ENCODE peak calls at places on chromosomes 16 and 17, in ten cellular contexts. F is cardiac muscle cell; U is pancreas; O is left lung; W is GM23338; C is CD4-positive, alpha-beta memory T cell; L is iPS DF 6.9; B is small intestine; A is substantia nigra; S is endodermal cell. J is an unnamed sample.

GRCh38 chr17:42677921-42678781 is 1.4 kb upstream of the PLEKHH3 start:
- DNase-seq in F (peak), U (peak), O (peak), W (peak), C (peak), L (no peak), B (peak), A (peak), S (peak), J (peak)

GRCh38 chr17:77151236-77151635 is 10.5 kb downstream of the SEC14L1 start:
- DNase-seq in F (no peak), U (no peak), O (no peak), W (no peak), C (no peak), L (no peak), B (no peak), A (no peak), S (no peak), J (no peak)

GRCh38 chr16:81099958-81100357 is 3.8 kb upstream of the GCSH start:
- DNase-seq in F (no peak), U (no peak), O (no peak), W (no peak), C (no peak), L (no peak), B (no peak), A (no peak), S (no peak), J (no peak)

GRCh38 chr17:16419074-16419928 is 3.9 kb downstream of the TRPV2 start:
- DNase-seq in F (peak), U (no peak), O (no peak), W (no peak), C (no peak), L (no peak), B (no peak), A (no peak), S (peak), J (no peak)

GRCh38 chr17:18362509-18363020 is 785 bp downstream of the SHMT1 start:
- DNase-seq in F (peak), U (peak), O (peak), W (peak), C (no peak), L (no peak), B (peak), A (peak), S (peak), J (peak)

GRCh38 chr16:15548482-15548891 is 94.5 kb downstream of the MARF1 start:
- DNase-seq in F (no peak), U (no peak), O (no peak), W (no peak), C (no peak), L (no peak), B (no peak), A (no peak), S (peak), J (no peak)

GRCh38 chr17:79826210-79826680 is 13.0 kb downstream of the CBX4 start:
- DNase-seq in F (peak), U (no peak), O (peak), W (no peak), C (no peak), L (no peak), B (no peak), A (no peak), S (no peak), J (no peak)

GRCh38 chr16:57912529-57913260 is 58.2 kb downstream of the CNGB1 start:
- DNase-seq in F (no peak), U (no peak), O (no peak), W (no peak), C (no peak), L (no peak), B (no peak), A (no peak), S (no peak), J (no peak)

GRCh38 chr16:1134776-1135458 is 18.0 kb upstream of the CACNA1H start:
- DNase-seq in F (no peak), U (no peak), O (no peak), W (no peak), C (no peak), L (no peak), B (peak), A (no peak), S (no peak), J (no peak)

GRCh38 chr16:56266981-56267607 is 75.8 kb downstream of the GNAO1 start:
- DNase-seq in F (no peak), U (no peak), O (no peak), W (no peak), C (no peak), L (no peak), B (no peak), A (no peak), S (no peak), J (no peak)

GRCh38 chr16:2337431-2338296 is 2.9 kb downstream of the ABCA3 start:
- DNase-seq in F (no peak), U (no peak), O (no peak), W (no peak), C (no peak), L (no peak), B (no peak), A (no peak), S (no peak), J (no peak)

GRCh38 chr17:74545456-74546230 is at the start of gene CD300C:
- DNase-seq in F (no peak), U (peak), O (peak), W (no peak), C (no peak), L (no peak), B (no peak), A (no peak), S (no peak), J (no peak)

GRCh38 chr17:41972571-41973411 is 6.2 kb downstream of the CNP start:
- DNase-seq in F (no peak), U (peak), O (no peak), W (no peak), C (no peak), L (no peak), B (no peak), A (no peak), S (no peak), J (no peak)

GRCh38 chr17:40551091-40551873 is 14.0 kb downstream of the CCR7 start:
- DNase-seq in F (peak), U (no peak), O (peak), W (no peak), C (no peak), L (no peak), B (no peak), A (no peak), S (peak), J (no peak)

GRCh38 chr17:44599298-44600175 is 42.3 kb downstream of the FZD2 start:
- DNase-seq in F (peak), U (no peak), O (peak), W (peak), C (no peak), L (no peak), B (no peak), A (no peak), S (peak), J (no peak)

GRCh38 chr16:81489547-81490267 is 45.1 kb downstream of the CMIP start:
- DNase-seq in F (no peak), U (no peak), O (no peak), W (no peak), C (no peak), L (no peak), B (no peak), A (no peak), S (no peak), J (no peak)

GRCh38 chr17:83078378-83079339 is 750 bp upstream of the METRNL start:
- DNase-seq in F (no peak), U (no peak), O (no peak), W (no peak), C (peak), L (no peak), B (no peak), A (no peak), S (peak), J (no peak)

GRCh38 chr16:56286819-56287218 is 95.5 kb downstream of the GNAO1 start:
- DNase-seq in F (no peak), U (no peak), O (peak), W (no peak), C (no peak), L (no peak), B (no peak), A (no peak), S (no peak), J (no peak)

GRCh38 chr17:69336580-69336979 is 9.6 kb upstream of the ABCA5 start:
- DNase-seq in F (no peak), U (no peak), O (no peak), W (peak), C (no peak), L (no peak), B (no peak), A (no peak), S (no peak), J (no peak)

GRCh38 chr17:45703806-45704205 is 80.3 kb upstream of the CRHR1 start:
- DNase-seq in F (no peak), U (no peak), O (no peak), W (no peak), C (no peak), L (no peak), B (no peak), A (no peak), S (no peak), J (no peak)

GRCh38 chr17:38874505-38875419 is 4.9 kb downstream of the LASP1 start:
- DNase-seq in F (peak), U (no peak), O (no peak), W (no peak), C (no peak), L (no peak), B (no peak), A (no peak), S (peak), J (no peak)

GRCh38 chr16:3596101-3596861 is 15.1 kb downstream of the SLX4 start:
- DNase-seq in F (no peak), U (no peak), O (no peak), W (no peak), C (no peak), L (no peak), B (no peak), A (no peak), S (no peak), J (no peak)

GRCh38 chr16:78102865-78103264 is 3.4 kb downstream of the WWOX start:
- DNase-seq in F (no peak), U (no peak), O (no peak), W (no peak), C (no peak), L (no peak), B (no peak), A (peak), S (no peak), J (no peak)

GRCh38 chr16:83356266-83356665 is 451.5 kb upstream of the HSBP1 start:
- DNase-seq in F (peak), U (no peak), O (no peak), W (peak), C (peak), L (peak), B (peak), A (peak), S (peak), J (no peak)

GRCh38 chr17:21199311-21199710 is 14.7 kb downstream of the TMEM11 start:
- DNase-seq in F (peak), U (no peak), O (no peak), W (peak), C (no peak), L (no peak), B (no peak), A (no peak), S (peak), J (no peak)

GRCh38 chr16:84839956-84840355 is 20.2 kb downstream of the CRISPLD2 start:
- DNase-seq in F (peak), U (no peak), O (no peak), W (peak), C (no peak), L (no peak), B (no peak), A (no peak), S (peak), J (no peak)

GRCh38 chr17:2563061-2563460 is 30.4 kb upstream of the PAFAH1B1 start:
- DNase-seq in F (no peak), U (no peak), O (no peak), W (no peak), C (no peak), L (no peak), B (no peak), A (no peak), S (peak), J (no peak)

GRCh38 chr16:386641-387156 is 4.9 kb upstream of the PGAP6 start:
- DNase-seq in F (peak), U (no peak), O (no peak), W (no peak), C (no peak), L (no peak), B (no peak), A (no peak), S (no peak), J (peak)

GRCh38 chr16:87320510-87321227 is 3.5 kb upstream of the C16orf95 start:
- DNase-seq in F (no peak), U (no peak), O (no peak), W (no peak), C (no peak), L (no peak), B (no peak), A (no peak), S (no peak), J (no peak)

GRCh38 chr16:51762081-51762995 is 611.3 kb upstream of the SALL1 start:
- DNase-seq in F (peak), U (peak), O (peak), W (peak), C (no peak), L (peak), B (peak), A (peak), S (peak), J (no peak)

GRCh38 chr17:27473748-27474609 is 17.7 kb downstream of the KSR1 start:
- DNase-seq in F (peak), U (peak), O (no peak), W (no peak), C (peak), L (no peak), B (no peak), A (no peak), S (no peak), J (no peak)

GRCh38 chr17:55728833-55729232 is 6.2 kb upstream of the TMEM100 start:
- DNase-seq in F (peak), U (no peak), O (no peak), W (no peak), C (no peak), L (no peak), B (no peak), A (no peak), S (no peak), J (no peak)

GRCh38 chr17:66831383-66832220 is 3.3 kb upstream of the CACNG5 start:
- DNase-seq in F (no peak), U (no peak), O (no peak), W (no peak), C (no peak), L (no peak), B (no peak), A (no peak), S (no peak), J (no peak)

GRCh38 chr17:13350466-13350865 is 251.3 kb downstream of the HS3ST3A1 start:
- DNase-seq in F (no peak), U (no peak), O (no peak), W (no peak), C (no peak), L (no peak), B (no peak), A (no peak), S (no peak), J (no peak)

DNA sequence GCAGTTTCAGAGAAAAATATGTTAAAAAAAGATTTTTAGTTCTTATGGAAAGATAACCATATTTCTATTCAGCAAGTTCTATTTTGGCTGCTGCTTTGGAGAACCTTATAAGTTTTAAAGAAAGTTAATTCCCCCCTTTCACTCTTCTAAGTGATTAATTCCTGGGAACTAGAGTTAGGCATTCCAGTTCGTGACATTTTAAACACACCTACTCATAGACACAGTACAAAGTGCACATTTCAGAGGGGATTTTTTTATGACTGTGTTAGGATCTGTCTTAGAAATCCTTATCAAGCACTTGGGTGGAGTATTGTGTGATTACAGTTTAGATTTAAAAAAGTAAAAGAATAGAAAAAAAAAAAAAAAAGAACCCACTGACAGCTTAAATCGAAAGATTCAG is 3.5 kb upstream of the CDH11 start:
- DNase-seq in F (no peak), U (no peak), O (no peak), W (no peak), C (no peak), L (no peak), B (no peak), A (no peak), S (no peak), J (no peak)
- H3K27ac ChIP-seq in F (no peak), U (no peak), O (no peak), W (no peak), C (no peak), L (no peak), B (no peak), A (no peak), S (no peak), J (no peak)

GRCh38 chr17:82060614-82061013 is 5.0 kb downstream of the DUS1L start:
- DNase-seq in F (no peak), U (no peak), O (no peak), W (no peak), C (no peak), L (no peak), B (no peak), A (no peak), S (no peak), J (no peak)

GRCh38 chr17:82061047-82061925 is 4.3 kb downstream of the DUS1L start:
- DNase-seq in F (no peak), U (no peak), O (no peak), W (peak), C (no peak), L (no peak), B (no peak), A (no peak), S (no peak), J (no peak)

GRCh38 chr17:82063424-82064415 is 1.9 kb downstream of the DUS1L start:
- DNase-seq in F (no peak), U (no peak), O (no peak), W (no peak), C (no peak), L (no peak), B (no peak), A (no peak), S (no peak), J (no peak)

GRCh38 chr17:82062984-82063368 is 2.6 kb downstream of the DUS1L start:
- DNase-seq in F (no peak), U (no peak), O (no peak), W (no peak), C (no peak), L (no peak), B (no peak), A (no peak), S (no peak), J (no peak)

DNA sequence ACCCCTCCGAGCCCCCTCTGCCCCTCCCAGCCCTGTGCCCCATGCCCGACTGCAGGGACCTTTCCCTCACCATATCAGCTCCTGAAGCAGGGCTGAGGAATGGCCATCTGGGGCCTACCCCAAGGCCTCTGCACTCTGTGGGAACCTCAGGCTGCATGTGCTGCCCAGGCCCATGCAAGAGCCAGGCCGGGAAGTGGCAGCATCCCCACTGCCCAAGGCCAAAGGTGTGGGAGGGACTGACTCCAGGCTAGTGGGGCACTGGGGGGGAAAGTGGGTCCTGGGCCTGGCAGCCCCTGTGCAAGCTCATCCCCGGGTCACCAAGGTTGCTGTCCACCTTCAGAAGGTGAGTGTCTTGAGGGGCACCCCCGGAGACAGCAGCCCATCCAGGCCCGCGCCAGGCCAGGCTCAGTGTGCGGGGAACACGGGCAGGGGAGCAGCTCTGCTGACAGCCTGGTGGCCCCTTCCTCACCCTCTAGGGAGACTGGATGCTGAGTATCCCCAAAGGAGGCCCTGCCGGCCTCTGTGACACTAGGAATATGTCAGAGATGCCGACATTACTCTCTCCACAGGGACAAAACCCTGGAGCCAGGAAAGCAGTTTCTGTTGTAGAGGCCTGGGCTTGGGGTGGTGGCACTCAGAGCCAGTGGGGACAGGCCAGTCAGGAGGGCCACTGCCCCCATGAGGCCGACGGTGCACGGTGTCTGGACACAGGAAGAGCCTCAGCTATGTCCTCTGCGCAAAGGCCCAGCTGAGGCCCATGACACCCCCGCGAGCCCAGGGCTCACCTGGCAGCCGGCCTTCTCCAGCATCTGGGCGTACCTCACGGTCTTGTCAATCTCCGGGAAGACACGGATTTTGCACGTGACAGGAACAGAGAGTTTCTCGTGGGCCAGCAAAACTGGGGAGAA is 3.3 kb downstream of the DUS1L start:
- DNase-seq in F (no peak), U (no peak), O (no peak), W (peak), C (no peak), L (no peak), B (no peak), A (no peak), S (no peak), J (no peak)
- H3K27ac ChIP-seq in F (no peak), U (no peak), O (no peak), W (no peak), C (no peak), L (no peak), B (no peak), A (no peak), S (no peak), J (no peak)

GRCh38 chr17:48429156-48429555 is 858 bp downstream of the SKAP1 start:
- DNase-seq in F (no peak), U (no peak), O (no peak), W (no peak), C (peak), L (no peak), B (no peak), A (no peak), S (peak), J (no peak)
- H3K27ac ChIP-seq in F (no peak), U (no peak), O (peak), W (no peak), C (peak), L (no peak), B (peak), A (no peak), S (no peak), J (no peak)

DNA sequence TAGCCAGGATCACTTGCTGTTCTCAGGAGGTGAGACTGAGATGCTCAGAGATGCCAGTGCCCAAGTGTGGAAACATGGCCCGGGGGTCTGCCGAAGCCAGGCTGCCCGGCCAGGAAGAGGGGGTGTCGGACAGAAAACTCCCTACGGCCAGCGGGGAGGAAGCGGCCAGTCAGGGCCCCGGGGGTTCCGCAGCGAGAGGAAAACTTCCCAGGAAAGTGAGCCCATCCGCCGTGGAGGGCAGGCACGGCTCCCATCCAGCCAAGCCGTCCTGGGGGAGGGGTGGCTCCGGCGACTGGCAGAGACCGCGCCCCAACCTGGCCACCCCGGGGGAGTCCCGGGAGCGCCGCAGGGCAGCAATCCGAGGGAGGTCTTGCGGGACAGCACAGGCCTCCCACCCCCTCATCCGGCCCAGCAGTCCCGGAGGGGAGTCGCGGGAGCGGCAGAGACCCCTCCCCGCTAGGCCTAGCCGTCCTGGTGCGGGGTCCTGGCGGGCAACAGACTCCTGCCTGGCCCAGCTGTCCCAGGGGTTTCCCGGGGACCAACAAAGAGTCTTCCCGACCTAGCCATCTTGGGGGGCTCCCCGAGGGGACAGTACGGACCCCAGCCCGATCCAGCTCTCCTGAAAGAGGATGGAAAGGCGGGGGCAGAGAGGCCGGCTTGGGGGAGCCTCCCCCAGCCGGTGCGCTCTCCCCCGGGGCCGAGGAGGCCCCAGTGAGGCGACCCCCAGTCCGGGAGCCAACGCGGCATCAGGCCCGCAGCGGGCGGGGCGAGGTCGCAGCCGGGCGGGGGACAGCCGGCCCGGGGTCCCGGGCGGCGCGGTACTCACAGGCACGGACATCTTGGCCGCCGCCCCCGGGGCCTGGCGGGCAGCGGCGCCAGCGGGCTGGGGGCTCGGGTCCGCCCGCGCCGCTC is 13.8 kb upstream of the BCAR1 start:
- DNase-seq in F (no peak), U (peak), O (no peak), W (peak), C (no peak), L (no peak), B (peak), A (peak), S (peak), J (peak)
- H3K27ac ChIP-seq in F (peak), U (peak), O (peak), W (peak), C (no peak), L (no peak), B (peak), A (peak), S (peak), J (peak)

J was measured in caudate nucleus.